ENCODE peak calls at places on chromosome 6, in six cellular contexts. V is type B pancreatic cell; O is osteoblast; G is activated CD8-positive, alpha-beta T cell treated with anti-CD3 and anti-CD28 coated beads for 36 hours; T is IMR-90; L is H9. K is an unnamed sample.

GRCh38 chr6:166006593-166007301 is 160.9 kb downstream of the TBXT start:
- DNase-seq in V (no peak), L (no peak), G (no peak), T (peak), O (peak), K (no peak)

GRCh38 chr6:143620461-143620860 is 57.3 kb upstream of the PHACTR2 start:
- DNase-seq in V (no peak), T (peak), L (no peak), G (no peak), O (no peak), K (no peak)

GRCh38 chr6:139763468-139764214 is 389.2 kb upstream of the CITED2 start:
- DNase-seq in O (no peak), V (no peak), T (peak), G (no peak), L (no peak), K (no peak)

GRCh38 chr6:158358450-158359077 is 46.3 kb downstream of the TULP4 start:
- DNase-seq in V (no peak), G (peak), L (no peak), O (no peak), T (no peak), K (no peak)

GRCh38 chr6:7825986-7826385 is 84.6 kb downstream of the TXNDC5 start:
- DNase-seq in G (no peak), V (no peak), O (no peak), T (no peak), L (no peak), K (no peak)

GRCh38 chr6:106533079-106533478 is 96.2 kb downstream of the RTN4IP1 start:
- DNase-seq in L (peak), V (no peak), O (no peak), G (no peak), T (no peak), K (no peak)

GRCh38 chr6:72890671-72891070 is 268.8 kb downstream of the KCNQ5 start:
- DNase-seq in O (no peak), T (no peak), L (no peak), G (no peak), V (no peak), K (no peak)

GRCh38 chr6:77454386-77454785 is 8.9 kb downstream of the HTR1B start:
- DNase-seq in V (no peak), G (no peak), T (peak), L (no peak), O (no peak), K (no peak)

GRCh38 chr6:19024737-19025136 is 637.6 kb downstream of the RNF144B start:
- DNase-seq in G (no peak), L (peak), O (no peak), V (no peak), T (peak), K (no peak)

GRCh38 chr6:138410048-138410735 is 6.2 kb downstream of the HEBP2 start:
- DNase-seq in O (no peak), T (peak), G (no peak), V (no peak), L (no peak), K (no peak)

GRCh38 chr6:167797079-167797870 is 29.4 kb upstream of the AFDN start:
- DNase-seq in G (no peak), V (peak), T (no peak), O (no peak), L (no peak), K (no peak)

GRCh38 chr6:163613668-163614067 is 199.2 kb downstream of the QKI start:
- DNase-seq in T (no peak), G (no peak), V (no peak), L (no peak), O (no peak), K (no peak)

GRCh38 chr6:113909224-113909856 is 52.2 kb downstream of the MARCKS start:
- DNase-seq in O (peak), L (no peak), G (peak), T (peak), V (no peak), K (no peak)

GRCh38 chr6:89369009-89369408 is 16.5 kb upstream of the UBE2J1 start:
- DNase-seq in T (peak), L (peak), G (no peak), V (no peak), O (peak), K (no peak)

GRCh38 chr6:1463275-1463674 is 73.9 kb downstream of the FOXF2 start:
- DNase-seq in V (no peak), T (no peak), L (peak), O (no peak), G (no peak), K (no peak)

GRCh38 chr6:113970808-113971676 is at the start of gene HDAC2:
- DNase-seq in O (peak), V (peak), T (peak), G (peak), L (peak), K (peak)

GRCh38 chr6:28211840-28212509 is 13.1 kb upstream of the ZSCAN9 start:
- DNase-seq in T (no peak), O (no peak), V (no peak), L (peak), G (peak), K (no peak)

GRCh38 chr6:147407571-147407970 is 100.9 kb upstream of the SAMD5 start:
- DNase-seq in V (no peak), G (no peak), L (peak), T (no peak), O (no peak), K (no peak)

GRCh38 chr6:12884983-12885382 is 168.4 kb downstream of the PHACTR1 start:
- DNase-seq in G (no peak), V (no peak), T (no peak), O (no peak), L (no peak), K (no peak)

GRCh38 chr6:52548999-52549398 is 27.9 kb downstream of the TRAM2 start:
- DNase-seq in V (no peak), O (no peak), L (no peak), T (no peak), G (no peak), K (no peak)

GRCh38 chr6:95203153-95203754 is 374.1 kb upstream of the MANEA start:
- DNase-seq in L (no peak), O (no peak), V (no peak), T (peak), G (peak), K (no peak)

GRCh38 chr6:35048031-35048613 is 93.0 kb downstream of the TCP11 start:
- DNase-seq in T (no peak), G (no peak), V (no peak), O (no peak), L (peak), K (no peak)

GRCh38 chr6:154868143-154868594 is 126.9 kb upstream of the TIAM2 start:
- DNase-seq in L (no peak), G (no peak), T (peak), O (peak), V (no peak), K (no peak)

GRCh38 chr6:131765081-131765852 is 42.6 kb upstream of the ENPP1 start:
- DNase-seq in L (no peak), T (peak), O (peak), G (no peak), V (no peak), K (no peak)

GRCh38 chr6:160430203-160430602 is 82.0 kb downstream of the SLC22A3 start:
- DNase-seq in V (no peak), T (no peak), O (no peak), G (no peak), L (no peak), K (no peak)

GRCh38 chr6:17393335-17394191 is at the start of gene CAP2:
- DNase-seq in T (peak), V (peak), L (peak), O (peak), G (peak), K (no peak)

GRCh38 chr6:70413829-70414494 is 654 bp downstream of the FAM135A start:
- DNase-seq in G (peak), V (no peak), T (no peak), O (peak), L (no peak), K (no peak)

GRCh38 chr6:10510592-10511367 is 10.4 kb upstream of the GCNT2 start:
- DNase-seq in G (peak), O (no peak), V (no peak), L (peak), T (peak), K (no peak)

GRCh38 chr6:75445738-75446137 is 47.9 kb downstream of the FILIP1 start:
- DNase-seq in G (no peak), T (no peak), O (no peak), L (no peak), V (no peak), K (no peak)

GRCh38 chr6:36460916-36461315 is 18.1 kb downstream of the KCTD20 start:
- DNase-seq in L (no peak), T (no peak), O (no peak), V (no peak), G (no peak), K (no peak)

GRCh38 chr6:168713013-168713412 is 272.0 kb downstream of the SMOC2 start:
- DNase-seq in T (no peak), V (no peak), O (no peak), L (no peak), G (no peak), K (no peak)

GRCh38 chr6:150632785-150633465 is 33.2 kb downstream of the PLEKHG1 start:
- DNase-seq in L (no peak), O (peak), T (no peak), V (no peak), G (no peak), K (no peak)

GRCh38 chr6:165852676-165853075 is 189.6 kb upstream of the PDE10A start:
- DNase-seq in L (no peak), T (no peak), G (no peak), O (no peak), V (no peak), K (no peak)

GRCh38 chr6:170063851-170064617 is 226.8 kb downstream of the DLL1 start:
- DNase-seq in V (peak), O (peak), T (no peak), L (no peak), G (no peak), K (peak)

GRCh38 chr6:82178084-82178758 is 69.3 kb downstream of the IBTK start:
- DNase-seq in L (no peak), T (peak), G (no peak), O (no peak), V (no peak), K (no peak)
- TF ChIP-seq CTCF in L (peak), T (peak), G (no peak), O (peak), V (peak), K (no peak)

GRCh38 chr6:5379647-5380242 is 118.4 kb downstream of the FARS2 start:
- DNase-seq in O (no peak), V (no peak), G (peak), L (peak), T (peak), K (no peak)
- TF ChIP-seq CTCF in O (peak), V (peak), G (peak), L (peak), T (peak), K (no peak)

GRCh38 chr6:109527989-109528388 is 45.0 kb upstream of the ZBTB24 start:
- DNase-seq in O (no peak), G (no peak), L (no peak), V (no peak), T (peak), K (no peak)
- TF ChIP-seq CTCF in O (peak), G (no peak), L (peak), V (peak), T (peak), K (no peak)

DNA sequence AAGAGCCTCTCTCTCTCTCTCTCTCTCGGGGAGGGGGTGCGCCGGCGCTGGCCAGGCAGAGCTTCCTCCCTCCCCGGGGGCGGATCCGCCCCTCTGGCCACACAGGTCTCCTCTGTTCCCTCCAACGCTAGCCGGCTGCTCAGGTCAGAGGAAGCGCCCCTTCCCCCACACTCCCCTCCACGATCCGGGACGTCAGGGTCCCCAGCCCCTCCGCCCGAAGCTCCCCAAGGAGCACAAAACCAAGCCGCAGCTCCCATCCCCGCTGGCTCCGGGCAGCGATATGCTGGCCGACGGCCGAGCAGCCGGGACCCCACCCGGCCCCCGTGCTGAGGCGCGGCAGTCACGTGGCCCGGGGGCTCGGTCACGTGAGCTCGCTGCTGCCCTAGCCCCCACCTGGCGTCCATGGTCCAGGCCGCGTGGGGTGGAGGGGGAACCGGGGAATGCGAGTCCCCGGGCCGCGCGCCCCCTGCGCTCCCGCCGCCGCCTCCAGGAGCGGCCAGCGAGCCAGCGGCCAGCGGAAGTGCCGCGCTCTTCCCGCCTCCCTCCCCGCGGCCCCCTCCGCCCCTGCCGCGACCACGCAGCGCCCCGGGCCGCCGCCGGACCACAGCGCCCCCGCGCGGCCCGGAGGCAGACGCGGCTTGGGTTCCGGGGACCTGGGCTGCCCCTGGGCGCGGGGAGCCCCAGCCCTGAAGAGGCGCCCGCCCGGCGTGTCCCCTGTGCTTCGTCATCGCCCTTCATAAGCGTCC is at the start of gene SLC35B2:
- DNase-seq in G (peak), T (peak), L (peak), V (peak), O (peak), K (peak)
- TF ChIP-seq CTCF in G (peak), T (peak), L (peak), V (peak), O (peak), K (peak)

GRCh38 chr6:84227044-84227433 is 404 bp downstream of the CEP162 start:
- DNase-seq in V (no peak), G (peak), L (no peak), O (no peak), T (no peak), K (peak)

GRCh38 chr6:84227434-84228197 is at the start of gene CEP162:
- DNase-seq in O (peak), L (peak), V (peak), G (peak), T (peak), K (peak)

GRCh38 chr6:84222426-84222825 is 5.0 kb downstream of the CEP162 start:
- DNase-seq in G (no peak), V (no peak), L (no peak), T (no peak), O (no peak), K (no peak)

GRCh38 chr6:84224251-84224650 is 3.2 kb downstream of the CEP162 start:
- DNase-seq in G (no peak), T (no peak), L (no peak), V (no peak), O (no peak), K (no peak)

DNA sequence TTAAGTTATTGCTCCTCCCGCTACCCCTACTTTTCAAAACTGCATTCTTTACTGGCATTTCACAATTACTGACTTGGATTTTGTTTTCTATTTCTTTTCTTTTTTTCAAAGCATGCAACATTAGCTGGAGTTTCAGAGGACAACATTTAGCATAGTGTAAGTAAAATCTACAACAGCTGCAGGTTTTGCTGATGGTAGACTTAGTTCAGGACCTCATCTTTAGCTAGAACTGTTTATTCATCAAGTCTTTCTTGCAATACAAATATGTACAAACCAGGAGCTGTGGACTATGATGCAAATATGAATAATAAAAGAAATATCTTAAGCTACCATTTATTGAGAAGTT is 728 bp upstream of the CEP162 start:
- DNase-seq in O (no peak), L (no peak), G (no peak), V (no peak), T (no peak), K (no peak)
- TF ChIP-seq CTCF in O (no peak), L (no peak), G (no peak), V (peak), T (no peak), K (peak)

K was measured in natural killer cell.